ENCODE peak calls at places on chromosomes 5 and 9, in nine cellular contexts. S is hypothalamus, Z is HuH-7, F is spleen, X is AG09319, O is T1000, A is NCI-H2029 treated with DMSO at 0.1 percent for 48 hours, V is H4, Q is MM.1S. L is an unnamed sample.

GRCh38 chr5:134174841-134175839 is 1.6 kb downstream of the SKP1 start:
- DNase-seq in V (peak), A (peak), Q (peak), O (no peak), Z (no peak), S (no peak), X (no peak), F (no peak), L (no peak)

GRCh38 chr9:109467936-109468335 is 30.2 kb downstream of the PTPN3 start:
- DNase-seq in A (no peak), S (no peak), Z (no peak), F (no peak), O (no peak), Q (peak), V (peak), X (no peak), L (no peak)

GRCh38 chr5:154577449-154577848 is 99.4 kb upstream of the HAND1 start:
- DNase-seq in V (no peak), O (no peak), A (no peak), Q (no peak), Z (no peak), X (no peak), F (no peak), S (no peak), L (no peak)

GRCh38 chr5:58311526-58311925 is 148.4 kb downstream of the PLK2 start:
- DNase-seq in V (no peak), Q (no peak), O (no peak), S (no peak), X (no peak), Z (no peak), A (no peak), F (no peak), L (no peak)

GRCh38 chr5:170478306-170478705 is 25.5 kb upstream of the KCNIP1 start:
- DNase-seq in Q (no peak), O (no peak), F (no peak), A (no peak), S (no peak), Z (no peak), X (no peak), V (no peak), L (no peak)

GRCh38 chr9:14004110-14004509 is 309.8 kb downstream of the NFIB start:
- DNase-seq in Q (no peak), V (no peak), Z (no peak), F (no peak), X (no peak), O (no peak), S (no peak), A (no peak), L (no peak)

GRCh38 chr9:137673871-137674270 is 55.1 kb downstream of the EHMT1 start:
- DNase-seq in O (no peak), Z (no peak), S (no peak), Q (no peak), X (no peak), V (no peak), F (no peak), A (no peak), L (no peak)

GRCh38 chr9:88387035-88387732 is 1.1 kb upstream of the SPIN1 start:
- DNase-seq in Z (peak), F (peak), V (peak), X (no peak), S (no peak), Q (peak), O (no peak), A (peak), L (peak)

GRCh38 chr5:131610198-131611063 is 24.6 kb downstream of the RAPGEF6 start:
- DNase-seq in V (peak), S (no peak), A (no peak), Q (no peak), O (no peak), F (no peak), Z (no peak), X (no peak), L (no peak)

GRCh38 chr9:95343725-95344287 is 26.3 kb upstream of the FANCC start:
- DNase-seq in V (no peak), Q (no peak), F (no peak), A (no peak), Z (no peak), X (no peak), O (no peak), S (no peak), L (no peak)

GRCh38 chr9:136805207-136805740 is 2.5 kb upstream of the RABL6 start:
- DNase-seq in S (no peak), V (no peak), F (no peak), A (no peak), O (no peak), X (no peak), Z (no peak), Q (no peak), L (no peak)

GRCh38 chr9:120874861-120875565 is 2.0 kb downstream of the PHF19 start:
- DNase-seq in S (no peak), A (no peak), Q (no peak), Z (no peak), X (no peak), V (no peak), F (no peak), O (no peak), L (no peak)

GRCh38 chr5:81802625-81803024 is 51.7 kb upstream of the SSBP2 start:
- DNase-seq in V (no peak), Q (no peak), X (no peak), Z (no peak), O (no peak), F (no peak), S (no peak), A (no peak), L (no peak)

GRCh38 chr9:534886-535285 is 306.6 kb upstream of the DMRT1 start:
- DNase-seq in Z (no peak), Q (no peak), V (peak), S (peak), F (no peak), X (no peak), A (no peak), O (no peak), L (no peak)

GRCh38 chr9:69674741-69675438 is 2.7 kb upstream of the APBA1 start:
- DNase-seq in V (no peak), Z (no peak), O (no peak), A (peak), Q (no peak), X (peak), F (no peak), S (no peak), L (no peak)

L was measured in CD4-positive, CD25-positive, alpha-beta regulatory T cell.